ENCODE peak calls at places on chromosomes 11 and 22, in four cellular contexts. S is GM12891; T is astrocyte of the cerebellum; H is stimulated activated CD4-positive, alpha-beta T cell treated with anti-CD3 and anti-CD28 coated beads, Interleukin-15, amount 100 ng/mL, for 48 hours. Y is an unnamed sample.

GRCh38 chr11:16873289-16873688 is 134.8 kb downstream of the C11orf58 start:
- DNase-seq in S (no peak), T (no peak), H (no peak), Y (no peak)

GRCh38 chr11:125433454-125434121 is 62.5 kb downstream of the FEZ1 start:
- DNase-seq in S (peak; percentile 32), T (peak; percentile 32), H (peak; percentile 4), Y (peak; percentile 93)

GRCh38 chr11:121299417-121299816 is 6.8 kb downstream of the SC5D start:
- DNase-seq in S (no peak), T (no peak), H (no peak), Y (no peak)

GRCh38 chr11:204587-205109 is 2.6 kb downstream of the BET1L start:
- DNase-seq in S (no peak), T (no peak), H (no peak), Y (no peak)

GRCh38 chr22:50568626-50569025 is 5.9 kb upstream of the SYCE3 start:
- DNase-seq in S (no peak), T (no peak), H (no peak), Y (no peak)

GRCh38 chr11:95584589-95584988 is 205.0 kb downstream of the FAM76B start:
- DNase-seq in S (no peak), T (no peak), H (no peak), Y (no peak)

GRCh38 chr11:13772223-13773046 is 104.0 kb downstream of the FAR1 start:
- DNase-seq in S (no peak), T (peak; percentile 66), H (no peak), Y (peak; percentile 61)

GRCh38 chr22:33073989-33074391 is 15.8 kb upstream of the SYN3 start:
- DNase-seq in S (no peak), T (no peak), H (no peak), Y (no peak)

GRCh38 chr11:26377619-26378018 is 45.7 kb downstream of the ANO3 start:
- DNase-seq in S (no peak), T (no peak), H (no peak), Y (no peak)

GRCh38 chr11:75105462-75105925 is 8.8 kb upstream of the OR2AT4 start:
- DNase-seq in S (no peak), T (no peak), H (no peak), Y (peak; percentile 88)

GRCh38 chr22:32475428-32476010 is 908 bp downstream of the FBXO7 start:
- DNase-seq in S (no peak), T (no peak), H (no peak), Y (peak; percentile 55)

GRCh38 chr11:1281326-1281973 is 28.0 kb downstream of the TOLLIP start:
- DNase-seq in S (no peak), T (no peak), H (no peak), Y (no peak)

GRCh38 chr11:10275714-10276113 is 18.3 kb downstream of the SBF2 start:
- DNase-seq in S (no peak), T (no peak), H (no peak), Y (no peak)

GRCh38 chr11:65791719-65792213 is 4.9 kb downstream of the OVOL1 start:
- DNase-seq in S (peak; percentile 81), T (no peak), H (peak; percentile 78), Y (no peak)

GRCh38 chr11:17578958-17579357 is 31.9 kb downstream of the OTOG start:
- DNase-seq in S (no peak), T (no peak), H (no peak), Y (no peak)

GRCh38 chr11:35146074-35146521 is 7.1 kb downstream of the CD44 start:
- DNase-seq in S (no peak), T (no peak), H (peak; percentile 79), Y (no peak)

GRCh38 chr11:63536669-63537292 is at the start of gene PLAAT4:
- DNase-seq in S (no peak), T (peak; percentile 72), H (no peak), Y (peak; percentile 32)

GRCh38 chr11:6637871-6638270 is 17.7 kb downstream of the DCHS1 start:
- DNase-seq in S (no peak), T (peak; percentile 48), H (no peak), Y (no peak)

GRCh38 chr11:67416416-67417335 is 1.2 kb downstream of the CARNS1 start:
- DNase-seq in S (no peak), T (no peak), H (no peak), Y (no peak)

GRCh38 chr11:113369411-113369810 is 18.2 kb upstream of the ANKK1 start:
- DNase-seq in S (no peak), T (no peak), H (no peak), Y (no peak)

GRCh38 chr22:26536056-26536761 is 23.9 kb upstream of the TFIP11 start:
- DNase-seq in S (no peak), T (no peak), H (no peak), Y (no peak)

GRCh38 chr11:27910186-27910941 is 197.6 kb downstream of the KIF18A start:
- DNase-seq in S (no peak), T (no peak), H (no peak), Y (peak; percentile 10)

GRCh38 chr22:33393432-33393831 is 335.3 kb upstream of the SYN3 start:
- DNase-seq in S (no peak), T (no peak), H (no peak), Y (no peak)

Y was measured in ELF-1.